ENCODE peak calls at places on chromosomes 16 and 17, in five cellular contexts. T is Peyer's patch, Y is coronary artery, R is neural crest cell, J is transverse colon. L is an unnamed sample.
A peak's percentile ranks its signal among the peaks of the same experiment; 100 is the strongest.

GRCh38 chr17:49850772-49851386 is 3.0 kb upstream of the TAC4 start:
- DNase-seq in T (no peak), Y (no peak), R (no peak), J (no peak), L (peak; percentile 33)

GRCh38 chr17:44387773-44388172 is 1.7 kb downstream of the ITGA2B start:
- DNase-seq in T (no peak), Y (no peak), R (no peak), J (no peak), L (no peak)

GRCh38 chr16:14529010-14529669 is 100.9 kb downstream of the PARN start:
- DNase-seq in T (peak; percentile 82), Y (peak; percentile 83), R (peak; percentile 59), J (peak; percentile 78), L (peak; percentile 57)

GRCh38 chr16:2429037-2429770 is at the start of gene CCNF:
- DNase-seq in T (peak; percentile 98), Y (peak; percentile 97), R (peak; percentile 98), J (peak; percentile 98), L (peak; percentile 99)

GRCh38 chr16:78444-79145 is 570 bp downstream of the MPG start:
- DNase-seq in T (no peak), Y (no peak), R (no peak), J (no peak), L (no peak)

GRCh38 chr16:2062801-2063200 is 15.0 kb downstream of the TSC2 start:
- DNase-seq in T (no peak), Y (no peak), R (no peak), J (no peak), L (no peak)

GRCh38 chr16:49755291-49755611 is 100.7 kb downstream of the ZNF423 start:
- DNase-seq in T (no peak), Y (no peak), R (no peak), J (no peak), L (no peak)

GRCh38 chr16:83835972-83836566 is 28.3 kb downstream of the HSBP1 start:
- DNase-seq in T (no peak), Y (no peak), R (no peak), J (no peak), L (no peak)

GRCh38 chr17:7884581-7885356 is 3.8 kb upstream of the CHD3 start:
- DNase-seq in T (peak; percentile 50), Y (peak; percentile 66), R (no peak), J (peak; percentile 22), L (peak; percentile 44)

GRCh38 chr16:8796469-8797363 is 723 bp downstream of the TMEM186 start:
- DNase-seq in T (no peak), Y (no peak), R (no peak), J (no peak), L (no peak)

GRCh38 chr16:27463741-27464662 is 62.0 kb downstream of the IL21R start:
- DNase-seq in T (no peak), Y (no peak), R (no peak), J (no peak), L (no peak)

GRCh38 chr16:88927010-88927409 is 50.0 kb downstream of the CBFA2T3 start:
- DNase-seq in T (no peak), Y (no peak), R (no peak), J (peak; percentile 36), L (no peak)

GRCh38 chr16:76947694-76948093 is 243.3 kb upstream of the MON1B start:
- DNase-seq in T (no peak), Y (no peak), R (no peak), J (no peak), L (no peak)

GRCh38 chr17:5282639-5283217 is 644 bp downstream of the RABEP1 start:
- DNase-seq in T (peak; percentile 49), Y (no peak), R (no peak), J (peak; percentile 15), L (no peak)

GRCh38 chr17:42221886-42222745 is 27.8 kb upstream of the GHDC start:
- DNase-seq in T (peak; percentile 69), Y (no peak), R (peak; percentile 22), J (peak; percentile 44), L (peak; percentile 41)

GRCh38 chr17:79834575-79835469 is 4.4 kb downstream of the CBX4 start:
- DNase-seq in T (no peak), Y (no peak), R (peak; percentile 62), J (no peak), L (peak; percentile 76)

GRCh38 chr17:79843475-79843916 is 4.3 kb upstream of the CBX4 start:
- DNase-seq in T (no peak), Y (no peak), R (no peak), J (peak; percentile 41), L (peak; percentile 29)

GRCh38 chr16:67021321-67021720 is 7.6 kb upstream of the CBFB start:
- DNase-seq in T (peak; percentile 19), Y (peak; percentile 33), R (no peak), J (peak; percentile 2), L (no peak)

GRCh38 chr17:79002291-79002690 is 7.3 kb downstream of the CANT1 start:
- DNase-seq in T (peak; percentile 37), Y (no peak), R (no peak), J (no peak), L (no peak)

GRCh38 chr17:34579017-34579946 is at the start of gene TMEM132E:
- DNase-seq in T (no peak), Y (no peak), R (no peak), J (peak; percentile 13), L (peak; percentile 80)

GRCh38 chr16:77223184-77223583 is 24.0 kb downstream of the SYCE1L start:
- DNase-seq in T (no peak), Y (no peak), R (peak; percentile 19), J (no peak), L (no peak)

GRCh38 chr17:39064374-39064773 is 87.1 kb downstream of the PLXDC1 start:
- DNase-seq in T (no peak), Y (no peak), R (no peak), J (no peak), L (no peak)

GRCh38 chr17:48528153-48528912 is 2.5 kb downstream of the HOXB1 start:
- DNase-seq in T (peak; percentile 22), Y (no peak), R (no peak), J (no peak), L (peak; percentile 73)

GRCh38 chr17:80219777-80220708 is at the start of the genes SGSH and SLC26A11:
- DNase-seq in T (peak; percentile 91), Y (peak; percentile 82), R (peak; percentile 82), J (peak; percentile 89), L (peak; percentile 97)

GRCh38 chr16:46817961-46818360 is 13.0 kb downstream of the C16orf87 start:
- DNase-seq in T (no peak), Y (no peak), R (no peak), J (no peak), L (no peak)

GRCh38 chr16:88023786-88024185 is 72.6 kb downstream of the BANP start:
- DNase-seq in T (peak; percentile 42), Y (no peak), R (no peak), J (no peak), L (no peak)

GRCh38 chr17:77096570-77097214 is 44.1 kb upstream of the SEC14L1 start:
- DNase-seq in T (no peak), Y (no peak), R (no peak), J (no peak), L (no peak)

DNA sequence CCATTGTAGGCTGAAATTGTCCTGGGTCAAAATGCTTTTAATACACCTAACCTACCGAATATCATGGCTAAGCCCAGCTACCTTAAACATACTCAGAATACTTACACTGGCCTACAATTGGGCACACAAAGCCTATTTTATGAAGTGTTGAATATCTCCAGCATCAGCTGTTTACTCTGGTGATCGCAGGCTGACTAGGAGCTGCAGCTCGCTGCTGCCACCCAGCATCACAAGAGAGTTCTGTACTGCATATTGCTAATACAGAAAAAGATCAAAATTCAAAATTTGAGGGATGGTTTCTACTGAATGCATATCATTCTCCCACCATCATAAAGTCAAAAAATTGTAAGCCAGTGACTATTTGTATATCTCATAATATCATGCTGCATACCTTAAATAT is 55.3 kb downstream of the ULK2 start:
- DNase-seq in T (no peak), Y (no peak), R (no peak), J (no peak), L (no peak)
- TF ChIP-seq CTCF in T (no peak), Y (no peak), R (no peak), J (no peak), L (no peak)

GRCh38 chr16:75695708-75696107 is 5.6 kb downstream of the DUXB start:
- DNase-seq in T (no peak), Y (no peak), R (no peak), J (no peak), L (no peak)
- TF ChIP-seq CTCF in T (no peak), Y (no peak), R (peak; percentile 29), J (no peak), L (no peak)

GRCh38 chr17:82219753-82220709 is 7.4 kb upstream of the CCDC57 start:
- DNase-seq in T (no peak), Y (peak; percentile 68), R (no peak), J (no peak), L (no peak)

GRCh38 chr17:82217120-82217529 is 4.5 kb upstream of the CCDC57 start:
- DNase-seq in T (no peak), Y (peak; percentile 76), R (no peak), J (peak; percentile 47), L (no peak)

GRCh38 chr17:82219083-82219482 is 6.4 kb upstream of the CCDC57 start:
- DNase-seq in T (no peak), Y (no peak), R (no peak), J (no peak), L (no peak)

GRCh38 chr17:82217530-82218204 is 5.0 kb upstream of the CCDC57 start:
- DNase-seq in T (no peak), Y (peak; percentile 87), R (no peak), J (peak; percentile 62), L (no peak)

GRCh38 chr17:82218349-82219075 is 5.9 kb upstream of the CCDC57 start:
- DNase-seq in T (no peak), Y (peak; percentile 72), R (no peak), J (no peak), L (no peak)
- TF ChIP-seq CTCF in T (no peak), Y (no peak), R (no peak), J (no peak), L (no peak)

DNA sequence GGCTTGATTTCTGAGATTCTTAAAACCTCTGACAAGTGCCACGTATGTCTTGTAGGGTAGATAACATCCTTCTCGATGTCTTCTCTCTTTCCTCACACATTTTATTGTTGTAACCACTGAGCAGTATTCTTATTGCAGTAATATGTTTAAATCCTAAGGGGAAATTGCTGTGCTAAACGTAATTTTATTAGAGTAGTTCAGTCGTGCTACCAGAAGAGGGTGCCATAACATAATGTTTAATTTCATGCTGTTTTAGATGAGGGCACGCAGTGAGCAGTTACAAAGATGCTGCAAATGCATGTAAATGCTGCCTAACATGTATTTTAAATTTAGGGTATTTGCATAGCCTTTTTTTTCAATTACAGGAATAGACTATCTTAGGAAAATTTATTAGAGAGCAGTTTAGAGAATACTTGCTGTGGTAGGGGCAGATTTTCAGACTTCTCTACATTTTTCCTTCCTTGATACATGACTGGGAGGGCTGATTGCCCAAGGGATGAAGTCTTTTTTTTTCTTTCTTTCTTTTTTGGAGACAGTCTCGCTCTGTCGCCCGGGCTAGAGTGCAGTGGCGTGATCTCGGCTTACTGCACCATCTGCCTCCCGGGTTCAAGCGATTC is 51.7 kb downstream of the GAN start:
- DNase-seq in T (no peak), Y (no peak), R (peak; percentile 18), J (no peak), L (peak; percentile 8)
- TF ChIP-seq CTCF in T (peak; percentile 23), Y (peak; percentile 46), R (peak; percentile 89), J (peak; percentile 78), L (peak; percentile 74)

DNA sequence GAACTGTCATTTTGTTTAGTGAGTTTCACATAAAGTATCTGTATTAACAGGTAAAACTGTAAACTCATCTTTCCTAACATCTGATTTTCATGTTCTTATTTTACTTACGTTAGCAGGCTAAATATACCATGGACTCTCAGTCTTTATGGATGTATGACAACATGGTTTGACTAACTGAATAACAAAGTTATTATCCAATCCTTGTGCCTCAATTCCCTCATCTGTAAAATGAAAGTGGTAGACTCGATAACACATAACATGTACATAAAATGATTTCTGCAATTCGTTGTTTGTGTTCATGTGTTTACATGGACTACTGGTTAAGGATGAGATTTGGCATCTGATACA is 9.5 kb upstream of the PCTP start:
- DNase-seq in T (no peak), Y (no peak), R (no peak), J (no peak), L (no peak)
- TF ChIP-seq CTCF in T (no peak), Y (no peak), R (no peak), J (no peak), L (no peak)